ENCODE peak calls at places on chromosomes 16 and 17, in four cellular contexts. One of them, this sample, is unnamed.

GRCh38 chr17:29107933-29108805 is 65.2 kb downstream of the PIPOX start:
- DNase-seq in NCI-H1048: no peak
- DNase-seq in EH: no peak
- DNase-seq in T-helper 17 cell: no peak
- DNase-seq in this sample: no peak

GRCh38 chr16:4021070-4021779 is 95.0 kb downstream of the ADCY9 start:
- DNase-seq in NCI-H1048: no peak
- DNase-seq in EH: peak
- DNase-seq in T-helper 17 cell: no peak
- DNase-seq in this sample: no peak

GRCh38 chr16:1022466-1022865 is 40.9 kb downstream of the SOX8 start:
- DNase-seq in NCI-H1048: no peak
- DNase-seq in EH: no peak
- DNase-seq in T-helper 17 cell: no peak
- DNase-seq in this sample: no peak

GRCh38 chr17:17315142-17315821 is 12.1 kb downstream of the NT5M start:
- DNase-seq in NCI-H1048: no peak
- DNase-seq in EH: no peak
- DNase-seq in T-helper 17 cell: no peak
- DNase-seq in this sample: no peak

GRCh38 chr16:9159839-9160550 is 68.6 kb downstream of the HAPSTR1 start:
- DNase-seq in NCI-H1048: no peak
- DNase-seq in EH: peak
- DNase-seq in T-helper 17 cell: no peak
- DNase-seq in this sample: no peak

GRCh38 chr16:54040480-54040879 is 246.1 kb downstream of the IRX3 start:
- DNase-seq in NCI-H1048: no peak
- DNase-seq in EH: no peak
- DNase-seq in T-helper 17 cell: no peak
- DNase-seq in this sample: no peak

GRCh38 chr17:40726919-40727318 is 23.4 kb upstream of the KRT24 start:
- DNase-seq in NCI-H1048: no peak
- DNase-seq in EH: no peak
- DNase-seq in T-helper 17 cell: no peak
- DNase-seq in this sample: no peak

GRCh38 chr16:31386157-31386984 is 6.8 kb upstream of the ITGAD start:
- DNase-seq in NCI-H1048: no peak
- DNase-seq in EH: peak
- DNase-seq in T-helper 17 cell: no peak
- DNase-seq in this sample: peak

GRCh38 chr16:3152022-3152272 is 17.1 kb downstream of the ZNF213 start:
- DNase-seq in NCI-H1048: no peak
- DNase-seq in EH: no peak
- DNase-seq in T-helper 17 cell: no peak
- DNase-seq in this sample: no peak

GRCh38 chr17:42484304-42484703 is 25.6 kb downstream of the ATP6V0A1 start:
- DNase-seq in NCI-H1048: no peak
- DNase-seq in EH: no peak
- DNase-seq in T-helper 17 cell: peak
- DNase-seq in this sample: no peak

GRCh38 chr16:57042157-57043111 is 49.9 kb upstream of the CPNE2 start:
- DNase-seq in NCI-H1048: no peak
- DNase-seq in EH: no peak
- DNase-seq in T-helper 17 cell: peak
- DNase-seq in this sample: peak

GRCh38 chr17:39822051-39822450 is 42.1 kb downstream of the IKZF3 start:
- DNase-seq in NCI-H1048: no peak
- DNase-seq in EH: no peak
- DNase-seq in T-helper 17 cell: no peak
- DNase-seq in this sample: peak

GRCh38 chr16:81779540-81780320 is 639 bp downstream of the PLCG2 start:
- DNase-seq in NCI-H1048: no peak
- DNase-seq in EH: no peak
- DNase-seq in T-helper 17 cell: no peak
- DNase-seq in this sample: no peak

GRCh38 chr17:35021520-35022380 is 41.4 kb downstream of the LIG3 start:
- DNase-seq in NCI-H1048: no peak
- DNase-seq in EH: no peak
- DNase-seq in T-helper 17 cell: no peak
- DNase-seq in this sample: no peak

GRCh38 chr17:65085397-65085796 is 28.9 kb upstream of the GNA13 start:
- DNase-seq in NCI-H1048: no peak
- DNase-seq in EH: peak
- DNase-seq in T-helper 17 cell: no peak
- DNase-seq in this sample: no peak

GRCh38 chr16:30720694-30721093 is 21.7 kb downstream of the SRCAP start:
- DNase-seq in NCI-H1048: no peak
- DNase-seq in EH: no peak
- DNase-seq in T-helper 17 cell: no peak
- DNase-seq in this sample: no peak

GRCh38 chr16:17396762-17397498 is 73.8 kb downstream of the XYLT1 start:
- DNase-seq in NCI-H1048: no peak
- DNase-seq in EH: peak
- DNase-seq in T-helper 17 cell: peak
- DNase-seq in this sample: no peak

GRCh38 chr17:73291260-73291801 is 20.5 kb downstream of the CDC42EP4 start:
- DNase-seq in NCI-H1048: no peak
- DNase-seq in EH: peak
- DNase-seq in T-helper 17 cell: no peak
- DNase-seq in this sample: no peak

GRCh38 chr17:27245230-27245696 is 48.7 kb upstream of the WSB1 start:
- DNase-seq in NCI-H1048: peak
- DNase-seq in EH: peak
- DNase-seq in T-helper 17 cell: peak
- DNase-seq in this sample: peak

GRCh38 chr17:7947651-7948050 is 15.6 kb downstream of the CNTROB start:
- DNase-seq in NCI-H1048: no peak
- DNase-seq in EH: no peak
- DNase-seq in T-helper 17 cell: no peak
- DNase-seq in this sample: no peak

GRCh38 chr16:72856797-72857196 is 191.1 kb downstream of the ZFHX3 start:
- DNase-seq in NCI-H1048: no peak
- DNase-seq in EH: peak
- DNase-seq in T-helper 17 cell: no peak
- DNase-seq in this sample: no peak

GRCh38 chr17:37465058-37465616 is 24.6 kb upstream of the DUSP14 start:
- DNase-seq in NCI-H1048: no peak
- DNase-seq in EH: peak
- DNase-seq in T-helper 17 cell: no peak
- DNase-seq in this sample: no peak

GRCh38 chr17:73118139-73118538 is 25.7 kb upstream of the SLC39A11 start:
- DNase-seq in NCI-H1048: no peak
- DNase-seq in EH: no peak
- DNase-seq in T-helper 17 cell: no peak
- DNase-seq in this sample: no peak

GRCh38 chr16:23527961-23528634 is 17.8 kb upstream of the GGA2 start:
- DNase-seq in NCI-H1048: no peak
- DNase-seq in EH: no peak
- DNase-seq in T-helper 17 cell: no peak
- DNase-seq in this sample: no peak

GRCh38 chr17:81706757-81707624 is 3.8 kb downstream of the MRPL12 start:
- DNase-seq in NCI-H1048: no peak
- DNase-seq in EH: no peak
- DNase-seq in T-helper 17 cell: no peak
- DNase-seq in this sample: no peak

GRCh38 chr17:869567-870530 is 87.7 kb downstream of the MRM3 start:
- DNase-seq in NCI-H1048: no peak
- DNase-seq in EH: peak
- DNase-seq in T-helper 17 cell: no peak
- DNase-seq in this sample: no peak